ENCODE peak calls at places on chromosomes 7 and 10, in six cellular contexts. One of them, this sample, is unnamed. For H3K27me3, the result is how much of the 10 kb centered on the place peaks cover.

GRCh38 chr10:132541601-132542011 is 4.0 kb downstream of the INPP5A start:
- DNase-seq in heart right ventricle: no peak
- DNase-seq in IMR-90: no peak
- DNase-seq in suprapubic skin: peak
- DNase-seq in GM23338: no peak
- DNase-seq in sigmoid colon: peak
- DNase-seq in this sample: peak

GRCh38 chr10:103746598-103746997 is 108.8 kb downstream of the SH3PXD2A start:
- DNase-seq in IMR-90: no peak
- DNase-seq in sigmoid colon: no peak
- DNase-seq in heart right ventricle: no peak
- DNase-seq in GM23338: no peak
- DNase-seq in suprapubic skin: no peak
- DNase-seq in this sample: no peak

GRCh38 chr10:95560288-95561199 is 627 bp downstream of the SORBS1 start:
- DNase-seq in sigmoid colon: peak
- DNase-seq in IMR-90: peak
- DNase-seq in suprapubic skin: peak
- DNase-seq in heart right ventricle: peak
- DNase-seq in GM23338: peak
- DNase-seq in this sample: peak

GRCh38 chr10:103716206-103717160 is 138.9 kb downstream of the SH3PXD2A start:
- DNase-seq in GM23338: peak
- DNase-seq in IMR-90: no peak
- DNase-seq in sigmoid colon: no peak
- DNase-seq in suprapubic skin: no peak
- DNase-seq in heart right ventricle: no peak
- DNase-seq in this sample: no peak

GRCh38 chr10:47383254-47384147 is 592 bp downstream of the ZNF488 start:
- DNase-seq in IMR-90: no peak
- DNase-seq in suprapubic skin: no peak
- DNase-seq in sigmoid colon: no peak
- DNase-seq in heart right ventricle: no peak
- DNase-seq in GM23338: peak
- DNase-seq in this sample: no peak

GRCh38 chr7:20399516-20399915 is 68.8 kb downstream of the ITGB8 start:
- DNase-seq in sigmoid colon: no peak
- DNase-seq in suprapubic skin: no peak
- DNase-seq in IMR-90: peak
- DNase-seq in heart right ventricle: no peak
- DNase-seq in GM23338: no peak
- DNase-seq in this sample: no peak

GRCh38 chr10:86945361-86946214 is 11.8 kb downstream of the MMRN2 start:
- DNase-seq in IMR-90: no peak
- DNase-seq in heart right ventricle: no peak
- DNase-seq in GM23338: peak
- DNase-seq in suprapubic skin: peak
- DNase-seq in sigmoid colon: peak
- DNase-seq in this sample: peak

GRCh38 chr10:526651-527312 is 162.7 kb downstream of the DIP2C start:
- DNase-seq in sigmoid colon: peak
- DNase-seq in GM23338: peak
- DNase-seq in suprapubic skin: no peak
- DNase-seq in IMR-90: no peak
- DNase-seq in heart right ventricle: no peak
- DNase-seq in this sample: no peak

GRCh38 chr7:19674266-19674960 is 34.4 kb downstream of the POLR1F start:
- DNase-seq in IMR-90: no peak
- DNase-seq in suprapubic skin: no peak
- DNase-seq in heart right ventricle: no peak
- DNase-seq in sigmoid colon: no peak
- DNase-seq in GM23338: peak
- DNase-seq in this sample: no peak

GRCh38 chr7:38335123-38335489 is 61.7 kb upstream of the TARP start:
- DNase-seq in GM23338: no peak
- DNase-seq in suprapubic skin: no peak
- DNase-seq in IMR-90: no peak
- DNase-seq in heart right ventricle: no peak
- DNase-seq in sigmoid colon: no peak
- DNase-seq in this sample: no peak

GRCh38 chr10:110354322-110354766 is 49.6 kb upstream of the SMNDC1 start:
- DNase-seq in IMR-90: peak
- DNase-seq in heart right ventricle: peak
- DNase-seq in suprapubic skin: peak
- DNase-seq in sigmoid colon: peak
- DNase-seq in GM23338: peak
- DNase-seq in this sample: peak

GRCh38 chr7:155460926-155461613 is 3.1 kb downstream of the EN2 start:
- DNase-seq in sigmoid colon: no peak
- DNase-seq in heart right ventricle: no peak
- DNase-seq in GM23338: no peak
- DNase-seq in suprapubic skin: no peak
- DNase-seq in IMR-90: no peak
- DNase-seq in this sample: no peak

GRCh38 chr7:18792866-18793595 is 297.5 kb downstream of the HDAC9 start:
- DNase-seq in IMR-90: peak
- DNase-seq in GM23338: no peak
- DNase-seq in suprapubic skin: no peak
- DNase-seq in sigmoid colon: no peak
- DNase-seq in heart right ventricle: no peak
- DNase-seq in this sample: no peak

GRCh38 chr7:112990619-112991018 is 96.0 kb downstream of the GPR85 start:
- DNase-seq in IMR-90: peak
- DNase-seq in GM23338: no peak
- DNase-seq in sigmoid colon: no peak
- DNase-seq in heart right ventricle: no peak
- DNase-seq in suprapubic skin: no peak
- DNase-seq in this sample: no peak

GRCh38 chr10:73859441-73860049 is 14.8 kb downstream of the CAMK2G start:
- DNase-seq in sigmoid colon: peak
- DNase-seq in suprapubic skin: no peak
- DNase-seq in GM23338: no peak
- DNase-seq in IMR-90: no peak
- DNase-seq in heart right ventricle: no peak
- DNase-seq in this sample: no peak

GRCh38 chr7:100674441-100675407 is 1.2 kb downstream of the GNB2 start:
- DNase-seq in heart right ventricle: peak
- DNase-seq in suprapubic skin: peak
- DNase-seq in IMR-90: no peak
- DNase-seq in GM23338: peak
- DNase-seq in sigmoid colon: peak
- DNase-seq in this sample: peak

GRCh38 chr7:10401793-10402192 is 571.9 kb upstream of the PHF14 start:
- DNase-seq in suprapubic skin: no peak
- DNase-seq in IMR-90: no peak
- DNase-seq in heart right ventricle: no peak
- DNase-seq in sigmoid colon: no peak
- DNase-seq in GM23338: no peak
- DNase-seq in this sample: no peak

GRCh38 chr10:96548589-96548988 is 34.9 kb upstream of the TLL2 start:
- DNase-seq in suprapubic skin: no peak
- DNase-seq in sigmoid colon: no peak
- DNase-seq in GM23338: no peak
- DNase-seq in IMR-90: no peak
- DNase-seq in heart right ventricle: no peak
- DNase-seq in this sample: peak

GRCh38 chr7:143906176-143906575 is 4.2 kb upstream of the TCAF1 start:
- DNase-seq in heart right ventricle: no peak
- DNase-seq in GM23338: no peak
- DNase-seq in sigmoid colon: no peak
- DNase-seq in suprapubic skin: no peak
- DNase-seq in IMR-90: no peak
- DNase-seq in this sample: no peak

GRCh38 chr7:5997210-5997808 is 11.5 kb downstream of the PMS2 start:
- DNase-seq in IMR-90: peak
- DNase-seq in GM23338: peak
- DNase-seq in sigmoid colon: no peak
- DNase-seq in suprapubic skin: no peak
- DNase-seq in heart right ventricle: peak
- DNase-seq in this sample: no peak

GRCh38 chr10:93758911-93759410 is 1.2 kb downstream of the LGI1 start:
- DNase-seq in IMR-90: no peak
- DNase-seq in GM23338: no peak
- DNase-seq in sigmoid colon: no peak
- DNase-seq in suprapubic skin: no peak
- DNase-seq in heart right ventricle: no peak
- DNase-seq in this sample: no peak
- H3K4me3 ChIP-seq in IMR-90: no peak
- H3K4me3 ChIP-seq in GM23338: no peak
- H3K4me3 ChIP-seq in sigmoid colon: peak
- H3K4me3 ChIP-seq in suprapubic skin: no peak
- H3K4me3 ChIP-seq in heart right ventricle: no peak
- H3K4me3 ChIP-seq in this sample: peak

GRCh38 chr10:44393051-44393630 is 8.2 kb upstream of the CXCL12 start:
- DNase-seq in heart right ventricle: no peak
- DNase-seq in GM23338: no peak
- DNase-seq in suprapubic skin: no peak
- DNase-seq in IMR-90: peak
- DNase-seq in sigmoid colon: no peak
- DNase-seq in this sample: no peak

GRCh38 chr10:44393834-44394547 is 9.1 kb upstream of the CXCL12 start:
- DNase-seq in heart right ventricle: no peak
- DNase-seq in GM23338: no peak
- DNase-seq in IMR-90: no peak
- DNase-seq in sigmoid colon: no peak
- DNase-seq in suprapubic skin: no peak
- DNase-seq in this sample: no peak

GRCh38 chr10:44391981-44392380 is 7.1 kb upstream of the CXCL12 start:
- DNase-seq in heart right ventricle: peak
- DNase-seq in GM23338: no peak
- DNase-seq in suprapubic skin: no peak
- DNase-seq in IMR-90: no peak
- DNase-seq in sigmoid colon: no peak
- DNase-seq in this sample: no peak

GRCh38 chr10:44390585-44391072 is 5.7 kb upstream of the CXCL12 start:
- DNase-seq in sigmoid colon: peak
- DNase-seq in GM23338: no peak
- DNase-seq in suprapubic skin: no peak
- DNase-seq in IMR-90: no peak
- DNase-seq in heart right ventricle: no peak
- DNase-seq in this sample: no peak

DNA sequence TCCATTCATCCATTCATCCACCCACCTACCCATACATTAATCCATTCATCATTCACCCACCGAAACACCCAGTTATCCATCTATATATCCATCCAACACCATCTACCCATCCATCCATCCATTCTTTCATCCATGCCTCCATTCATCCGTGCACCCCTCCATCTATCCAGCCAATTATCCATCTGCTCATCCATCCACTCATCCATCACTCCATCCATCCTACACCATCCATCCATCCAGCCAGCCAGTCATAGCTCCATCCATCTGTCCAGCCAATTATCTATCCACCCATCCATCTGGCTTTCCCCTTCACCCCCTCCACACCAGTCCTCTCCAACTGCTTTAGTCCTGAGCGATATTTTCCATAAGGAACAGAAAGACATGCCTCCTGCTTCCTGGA is 7.5 kb upstream of the CXCL12 start:
- DNase-seq in suprapubic skin: no peak
- DNase-seq in IMR-90: no peak
- DNase-seq in sigmoid colon: no peak
- DNase-seq in heart right ventricle: peak
- DNase-seq in GM23338: no peak
- DNase-seq in this sample: no peak
- H3K27me3 ChIP-seq in suprapubic skin: under half
- H3K27me3 ChIP-seq in IMR-90: under half
- H3K27me3 ChIP-seq in sigmoid colon: under half
- H3K27me3 ChIP-seq in heart right ventricle: under half
- H3K27me3 ChIP-seq in GM23338: under half
- H3K27me3 ChIP-seq in this sample: under half

DNA sequence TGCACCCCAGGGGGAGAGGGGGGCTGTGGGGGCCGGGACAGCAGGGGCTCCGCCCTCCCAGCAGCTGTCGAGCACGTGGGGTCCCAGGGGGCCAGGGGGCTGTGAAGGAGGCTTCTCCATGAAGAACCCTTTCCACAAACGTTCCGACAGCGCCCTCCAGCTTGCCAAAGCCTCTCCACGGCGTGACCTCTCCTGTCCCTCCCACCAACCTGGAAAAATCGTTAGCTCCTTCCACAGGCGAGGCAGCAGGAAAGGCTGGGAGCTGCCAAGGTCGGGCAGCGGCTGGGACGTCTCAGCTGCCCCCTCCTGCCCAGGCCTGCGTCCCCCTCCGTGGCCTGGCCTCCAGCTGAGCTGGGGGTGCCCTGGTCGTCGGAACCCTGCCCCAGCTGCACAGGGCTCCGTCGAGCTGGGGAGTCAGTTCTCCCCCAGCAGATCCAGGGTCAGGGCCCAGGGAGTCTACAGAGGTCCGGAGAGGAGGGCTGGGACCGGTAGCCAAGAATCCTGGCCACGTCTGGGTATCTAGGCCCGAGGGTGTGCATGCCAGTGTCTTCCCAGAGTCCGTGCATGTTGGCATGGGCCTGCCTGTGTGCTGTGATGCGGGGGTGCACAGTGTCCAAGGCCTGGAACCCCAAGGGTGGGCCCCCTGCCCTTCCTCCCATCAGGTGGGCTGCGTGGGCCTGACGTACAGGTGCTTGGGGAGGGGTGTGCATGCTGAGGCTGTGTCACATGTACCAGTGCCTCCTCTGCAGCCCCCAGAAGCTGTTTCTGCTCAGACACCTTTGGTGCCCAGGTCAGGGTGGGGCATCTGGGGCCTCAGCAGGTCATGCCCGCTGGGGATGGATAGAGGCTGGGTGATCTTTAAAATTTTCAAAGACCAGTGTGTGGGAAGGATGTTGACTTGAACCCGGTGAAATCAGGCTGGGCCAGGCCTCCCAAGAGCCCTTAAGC is 66.5 kb downstream of the UNCX start:
- DNase-seq in GM23338: no peak
- DNase-seq in IMR-90: no peak
- DNase-seq in sigmoid colon: no peak
- DNase-seq in heart right ventricle: no peak
- DNase-seq in suprapubic skin: no peak
- DNase-seq in this sample: peak
- TF ChIP-seq CTCF in GM23338: peak
- TF ChIP-seq CTCF in IMR-90: no peak
- TF ChIP-seq CTCF in sigmoid colon: no peak
- TF ChIP-seq CTCF in heart right ventricle: no peak
- TF ChIP-seq CTCF in suprapubic skin: no peak
- TF ChIP-seq CTCF in this sample: no peak

GRCh38 chr10:43680035-43680434 is 31.4 kb upstream of the ZNF32 start:
- DNase-seq in IMR-90: peak
- DNase-seq in sigmoid colon: no peak
- DNase-seq in heart right ventricle: no peak
- DNase-seq in suprapubic skin: no peak
- DNase-seq in GM23338: no peak
- DNase-seq in this sample: no peak
- H3K4me3 ChIP-seq in IMR-90: no peak
- H3K4me3 ChIP-seq in sigmoid colon: no peak
- H3K4me3 ChIP-seq in heart right ventricle: no peak
- H3K4me3 ChIP-seq in suprapubic skin: no peak
- H3K4me3 ChIP-seq in GM23338: no peak
- H3K4me3 ChIP-seq in this sample: no peak

DNA sequence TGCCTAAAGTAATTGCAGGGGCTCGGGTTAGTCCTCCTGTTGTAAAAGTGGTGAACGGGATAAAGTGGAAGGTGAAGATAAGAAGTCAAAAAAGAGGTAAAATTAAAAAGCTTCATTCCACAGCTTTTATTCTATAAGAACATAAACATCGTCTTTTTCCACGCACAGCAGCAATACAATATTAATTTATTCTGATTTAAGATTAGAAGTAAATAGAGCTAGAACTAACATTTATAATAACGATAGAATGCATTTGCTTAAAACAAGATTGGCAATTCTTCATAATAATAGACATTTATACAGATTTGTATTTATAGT is 3.7 kb downstream of the HOXA10 start:
- DNase-seq in suprapubic skin: no peak
- DNase-seq in GM23338: no peak
- DNase-seq in heart right ventricle: no peak
- DNase-seq in sigmoid colon: no peak
- DNase-seq in IMR-90: no peak
- DNase-seq in this sample: no peak
- H3K27me3 ChIP-seq in suprapubic skin: under half
- H3K27me3 ChIP-seq in GM23338: half or more
- H3K27me3 ChIP-seq in heart right ventricle: half or more
- H3K27me3 ChIP-seq in sigmoid colon: under half
- H3K27me3 ChIP-seq in IMR-90: half or more
- H3K27me3 ChIP-seq in this sample: under half